ENCODE peak calls at places on chromosomes 2 and 18, in four cellular contexts. K, N, L and R are unnamed samples. For H3K9me3 and H3K4me1, the result is how much of the 10 kb centered on the place peaks cover.

GRCh38 chr2:33589444-33589843 is 9.7 kb downstream of the FAM98A start:
- DNase-seq in L (no peak), K (peak), N (no peak), R (no peak)

GRCh38 chr2:134670955-134671354 is 47.8 kb downstream of the TMEM163 start:
- DNase-seq in N (no peak), K (no peak), L (no peak), R (no peak)

GRCh38 chr18:34938102-34938501 is 103.1 kb upstream of the MAPRE2 start:
- DNase-seq in K (no peak), L (no peak), N (no peak), R (no peak)

GRCh38 chr2:189533274-189534035 is 47.1 kb downstream of the SLC40A1 start:
- DNase-seq in N (no peak), K (no peak), L (no peak), R (no peak)

GRCh38 chr2:84958135-84959044 is 12.6 kb upstream of the KCMF1 start:
- DNase-seq in K (peak), N (peak), L (no peak), R (no peak)

GRCh38 chr18:6879508-6880195 is 150.1 kb downstream of the ARHGAP28 start:
- DNase-seq in K (no peak), N (no peak), L (no peak), R (no peak)

GRCh38 chr2:72570401-72570800 is 255.4 kb downstream of the EXOC6B start:
- DNase-seq in N (peak), K (peak), L (no peak), R (no peak)

GRCh38 chr2:235768606-235769005 is 274.8 kb downstream of the AGAP1 start:
- DNase-seq in K (no peak), L (no peak), N (no peak), R (no peak)

GRCh38 chr2:132416080-132416911 is at the start of gene GPR39:
- DNase-seq in N (peak), L (peak), K (peak), R (peak)

GRCh38 chr2:12733846-12734245 is 17.1 kb downstream of the TRIB2 start:
- DNase-seq in L (peak), K (no peak), N (no peak), R (peak)

GRCh38 chr2:239824051-239824694 is 201.0 kb downstream of the NDUFA10 start:
- DNase-seq in L (no peak), K (peak), N (no peak), R (peak)
- H3K9me3 ChIP-seq in L (under half), K (under half), N (under half), R (under half)

GRCh38 chr2:28755411-28755810 is 3.8 kb downstream of the PPP1CB start:
- DNase-seq in L (no peak), N (peak), K (no peak), R (no peak)
- H3K4me3 ChIP-seq in L (peak), N (no peak), K (no peak), R (no peak)

DNA sequence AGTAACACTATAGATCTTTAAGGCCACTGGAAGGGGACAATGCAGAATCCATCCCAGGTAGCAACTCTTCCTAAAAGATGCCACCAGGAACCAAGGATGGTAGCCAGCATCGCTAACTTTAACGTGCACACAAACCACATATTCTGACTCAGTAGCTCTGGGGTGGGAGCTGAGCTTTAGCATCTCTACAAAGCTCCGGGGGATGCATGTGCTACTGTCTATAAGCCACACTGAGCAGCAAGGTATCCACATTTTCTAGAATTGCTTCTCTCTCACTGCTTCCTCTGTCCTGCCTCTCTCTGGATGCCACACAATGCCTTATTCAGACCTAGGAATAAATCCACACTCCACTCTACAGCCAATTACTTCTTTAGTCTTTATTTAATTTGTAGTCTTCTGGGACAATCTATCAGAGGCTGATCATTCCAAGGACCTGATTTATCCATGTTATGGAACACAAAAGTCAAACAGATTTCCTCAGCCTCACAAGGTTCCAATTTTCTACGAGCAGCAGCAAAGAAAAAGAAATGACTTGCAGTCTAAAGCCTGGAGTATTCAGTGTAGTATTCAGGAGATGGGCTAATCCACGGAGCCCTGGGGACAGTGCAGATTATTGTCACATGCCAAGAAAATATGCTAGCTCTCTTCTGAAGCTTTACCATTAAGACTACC is 4.4 kb downstream of the BCL2 start:
- DNase-seq in K (no peak), N (no peak), L (no peak), R (no peak)
- H3K4me1 ChIP-seq in K (under half), N (under half), L (under half), R (half or more)

GRCh38 chr18:13700153-13700552 is 26.2 kb downstream of the FAM210A start:
- DNase-seq in K (no peak), N (no peak), L (no peak), R (no peak)
- H3K9me3 ChIP-seq in K (under half), N (under half), L (under half), R (under half)

GRCh38 chr18:22174341-22175148 is 5.2 kb downstream of the GATA6 start:
- DNase-seq in K (no peak), N (no peak), L (no peak), R (no peak)

GRCh38 chr18:22175326-22175725 is 5.9 kb downstream of the GATA6 start:
- DNase-seq in K (no peak), L (no peak), N (no peak), R (no peak)

GRCh38 chr18:22173221-22173927 is 4.0 kb downstream of the GATA6 start:
- DNase-seq in L (no peak), K (no peak), N (no peak), R (no peak)

GRCh38 chr18:22172594-22173049 is 3.2 kb downstream of the GATA6 start:
- DNase-seq in N (no peak), L (no peak), K (no peak), R (no peak)

GRCh38 chr18:22173928-22174301 is 4.5 kb downstream of the GATA6 start:
- DNase-seq in L (no peak), K (no peak), N (no peak), R (no peak)
- H3K4me3 ChIP-seq in L (peak), K (no peak), N (no peak), R (peak)

GRCh38 chr2:100321181-100321880 is 970 bp downstream of the LONRF2 start:
- DNase-seq in N (no peak), L (peak), K (no peak), R (peak)
- H3K4me1 ChIP-seq in N (under half), L (under half), K (under half), R (under half)

GRCh38 chr2:184528119-184528518 is 70.2 kb upstream of the ZNF804A start:
- DNase-seq in L (no peak), K (no peak), N (no peak), R (no peak)

GRCh38 chr2:184530239-184530638 is 68.1 kb upstream of the ZNF804A start:
- DNase-seq in K (no peak), N (no peak), L (no peak), R (no peak)

GRCh38 chr2:184527058-184527457 is 71.3 kb upstream of the ZNF804A start:
- DNase-seq in K (no peak), L (no peak), N (no peak), R (no peak)

GRCh38 chr2:184532541-184532940 is 65.8 kb upstream of the ZNF804A start:
- DNase-seq in N (no peak), L (no peak), K (no peak), R (no peak)

GRCh38 chr2:184530959-184531358 is 67.4 kb upstream of the ZNF804A start:
- DNase-seq in N (no peak), L (peak), K (no peak), R (no peak)
- H3K9me3 ChIP-seq in N (under half), L (under half), K (under half), R (under half)